ENCODE peak calls at places on chromosome 14, in eight cellular contexts. R, P, I, B, Y, M, C and Q are unnamed samples.

GRCh38 chr14:104111301-104112112 is 26.0 kb downstream of the ASPG start:
- DNase-seq in C (no peak), M (no peak), I (no peak), P (no peak), R (peak; percentile 16), Y (no peak), B (no peak), Q (no peak)

GRCh38 chr14:100246809-100247428 is 8.0 kb downstream of the YY1 start:
- DNase-seq in B (no peak), Y (peak; percentile 79), C (no peak), R (no peak), I (peak; percentile 2), P (peak; percentile 57), M (peak; percentile 48), Q (peak; percentile 44)

GRCh38 chr14:71355324-71356201 is 448.3 kb downstream of the PCNX1 start:
- DNase-seq in M (peak; percentile 71), C (no peak), B (no peak), R (peak; percentile 26), P (no peak), Y (no peak), I (no peak), Q (peak; percentile 72)

GRCh38 chr14:68607081-68607851 is 185.6 kb downstream of the ZFP36L1 start:
- DNase-seq in R (no peak), C (no peak), Y (peak; percentile 82), I (no peak), P (no peak), M (peak; percentile 35), B (no peak), Q (peak; percentile 67)

GRCh38 chr14:92659765-92660561 is 88.5 kb downstream of the LGMN start:
- DNase-seq in P (no peak), M (no peak), B (no peak), C (no peak), R (peak; percentile 46), I (no peak), Y (peak; percentile 98), Q (peak; percentile 73)

GRCh38 chr14:57692671-57693070 is 173.2 kb downstream of the SLC35F4 start:
- DNase-seq in R (no peak), I (peak; percentile 8), B (no peak), C (no peak), P (peak; percentile 46), Y (peak; percentile 64), M (peak; percentile 57), Q (peak; percentile 68)

GRCh38 chr14:91108941-91109611 is 4.8 kb upstream of the DGLUCY start:
- DNase-seq in B (no peak), M (no peak), P (no peak), R (peak; percentile 58), Y (peak; percentile 88), C (no peak), I (no peak), Q (no peak)

GRCh38 chr14:104592292-104592672 is 12.3 kb downstream of the TMEM179 start:
- DNase-seq in C (no peak), B (no peak), R (no peak), I (no peak), P (no peak), M (no peak), Y (no peak), Q (no peak)

GRCh38 chr14:61520546-61520945 is 174.8 kb upstream of the HIF1A start:
- DNase-seq in R (no peak), Y (no peak), C (no peak), B (no peak), P (no peak), M (peak; percentile 52), I (no peak), Q (no peak)

GRCh38 chr14:80955434-80955939 is at the start of gene TSHR:
- DNase-seq in I (no peak), P (no peak), R (no peak), C (no peak), M (no peak), B (no peak), Y (no peak), Q (no peak)

GRCh38 chr14:24095196-24096068 is 1.3 kb downstream of the PCK2 start:
- DNase-seq in M (peak; percentile 85), Y (peak; percentile 89), B (no peak), P (peak; percentile 94), I (no peak), R (peak; percentile 69), C (no peak), Q (peak; percentile 12)

GRCh38 chr14:102717211-102717610 is 60.0 kb upstream of the TRAF3 start:
- DNase-seq in R (no peak), P (peak; percentile 83), B (no peak), M (no peak), I (no peak), C (no peak), Y (peak; percentile 67), Q (peak; percentile 34)

GRCh38 chr14:94089479-94089878 is 8.4 kb downstream of the IFI27L1 start:
- DNase-seq in I (no peak), P (no peak), B (no peak), R (no peak), C (no peak), M (no peak), Y (no peak), Q (no peak)

GRCh38 chr14:24177041-24177825 is 5.4 kb downstream of the REC8 start:
- DNase-seq in B (no peak), I (no peak), C (no peak), M (no peak), P (no peak), R (no peak), Y (no peak), Q (no peak)